ENCODE peak calls at places on chromosomes 7 and 10, in six cellular contexts. Q is bronchial epithelial cell, X is ovary, V is GM23338, J is heart left ventricle, N is SJSA1. B is an unnamed sample.
A peak's percentile ranks its signal among the peaks of the same experiment; 100 is the strongest.

GRCh38 chr7:131995324-131995723 is 438.9 kb upstream of the PODXL start:
- DNase-seq in Q (no peak), X (no peak), V (peak; percentile 6), J (no peak), N (no peak), B (no peak)

GRCh38 chr7:100585511-100586265 is at the start of gene LRCH4:
- DNase-seq in Q (peak; percentile 50), X (no peak), V (peak; percentile 81), J (no peak), N (no peak), B (no peak)

GRCh38 chr7:21912305-21912704 is 33.4 kb downstream of the CDCA7L start:
- DNase-seq in Q (no peak), X (peak; percentile 35), V (no peak), J (peak; percentile 74), N (no peak), B (no peak)

GRCh38 chr10:19845963-19846362 is 29.7 kb downstream of the PLXDC2 start:
- DNase-seq in Q (peak; percentile 67), X (no peak), V (no peak), J (no peak), N (no peak), B (no peak)

GRCh38 chr10:84783386-84783785 is 455.0 kb downstream of the CCSER2 start:
- DNase-seq in Q (peak; percentile 51), X (no peak), V (peak; percentile 65), J (no peak), N (no peak), B (no peak)

GRCh38 chr7:105896407-105896842 is 20.0 kb upstream of the ATXN7L1 start:
- DNase-seq in Q (no peak), X (no peak), V (no peak), J (no peak), N (no peak), B (no peak)

GRCh38 chr10:12720217-12720981 is 281.1 kb downstream of the CCDC3 start:
- DNase-seq in Q (peak; percentile 100), X (no peak), V (no peak), J (peak; percentile 79), N (peak; percentile 79), B (peak; percentile 94)

GRCh38 chr7:30209951-30210350 is 74.4 kb upstream of the ZNRF2 start:
- DNase-seq in Q (no peak), X (no peak), V (no peak), J (no peak), N (peak; percentile 20), B (no peak)

GRCh38 chr10:103765981-103766380 is 89.4 kb downstream of the SH3PXD2A start:
- DNase-seq in Q (peak; percentile 42), X (no peak), V (no peak), J (peak; percentile 73), N (no peak), B (peak; percentile 89)

GRCh38 chr7:141402277-141402996 is 148.8 kb upstream of the AGK start:
- DNase-seq in Q (no peak), X (no peak), V (no peak), J (peak; percentile 68), N (no peak), B (no peak)

GRCh38 chr10:96690755-96691730 is 29.3 kb downstream of the PIK3AP1 start:
- DNase-seq in Q (no peak), X (no peak), V (no peak), J (no peak), N (no peak), B (no peak)

GRCh38 chr7:151086802-151087246 is 549 bp downstream of the AGAP3 start:
- DNase-seq in Q (no peak), X (no peak), V (peak; percentile 60), J (no peak), N (no peak), B (peak; percentile 85)

GRCh38 chr10:50393784-50394183 is 142.5 kb upstream of the ASAH2 start:
- DNase-seq in Q (peak; percentile 65), X (no peak), V (no peak), J (no peak), N (no peak), B (no peak)

GRCh38 chr10:106795619-106796018 is 368.9 kb downstream of the SORCS1 start:
- DNase-seq in Q (no peak), X (peak; percentile 33), V (peak; percentile 74), J (no peak), N (no peak), B (no peak)

GRCh38 chr7:158276414-158277218 is 311.0 kb downstream of the PTPRN2 start:
- DNase-seq in Q (no peak), X (no peak), V (no peak), J (peak; percentile 9), N (peak; percentile 35), B (peak; percentile 62)

GRCh38 chr7:105587899-105588690 is 6.8 kb upstream of the EFCAB10 start:
- DNase-seq in Q (no peak), X (no peak), V (no peak), J (no peak), N (no peak), B (no peak)

GRCh38 chr10:5833814-5834213 is 20.6 kb upstream of the GDI2 start:
- DNase-seq in Q (no peak), X (no peak), V (no peak), J (no peak), N (no peak), B (no peak)

GRCh38 chr7:43136064-43136463 is 23.6 kb downstream of the HECW1 start:
- DNase-seq in Q (no peak), X (no peak), V (no peak), J (no peak), N (no peak), B (no peak)

GRCh38 chr7:1400351-1400750 is 58.9 kb downstream of the MICALL2 start:
- DNase-seq in Q (no peak), X (no peak), V (peak; percentile 46), J (no peak), N (no peak), B (no peak)

GRCh38 chr7:36154255-36155212 is 1.5 kb downstream of the EEPD1 start:
- DNase-seq in Q (no peak), X (peak; percentile 27), V (peak; percentile 8), J (no peak), N (no peak), B (peak; percentile 79)

GRCh38 chr10:96721207-96721572 is 876 bp upstream of the PIK3AP1 start:
- DNase-seq in Q (no peak), X (no peak), V (peak; percentile 52), J (no peak), N (no peak), B (no peak)

GRCh38 chr7:42091461-42092229 is 145.4 kb downstream of the GLI3 start:
- DNase-seq in Q (peak; percentile 53), X (no peak), V (peak; percentile 89), J (no peak), N (peak; percentile 59), B (no peak)

GRCh38 chr7:77331938-77332695 is 84.0 kb downstream of the GSAP start:
- DNase-seq in Q (peak; percentile 89), X (peak; percentile 48), V (peak; percentile 82), J (peak; percentile 72), N (peak; percentile 76), B (peak; percentile 82)

GRCh38 chr10:123800299-123800698 is 91.3 kb downstream of the CPXM2 start:
- DNase-seq in Q (peak; percentile 5), X (no peak), V (no peak), J (peak; percentile 37), N (no peak), B (no peak)

GRCh38 chr10:62610649-62611229 is 193.8 kb upstream of the ADO start:
- DNase-seq in Q (peak; percentile 46), X (no peak), V (peak; percentile 87), J (peak; percentile 45), N (no peak), B (peak; percentile 72)

GRCh38 chr10:101570764-101571572 is 17.1 kb downstream of the POLL start:
- DNase-seq in Q (no peak), X (peak; percentile 15), V (peak; percentile 27), J (no peak), N (no peak), B (no peak)

GRCh38 chr7:128843938-128844621 is 13.9 kb downstream of the FLNC start:
- DNase-seq in Q (no peak), X (no peak), V (no peak), J (no peak), N (no peak), B (peak; percentile 67)

GRCh38 chr7:28433039-28433438 is 20.7 kb downstream of the CREB5 start:
- DNase-seq in Q (no peak), X (no peak), V (no peak), J (no peak), N (no peak), B (no peak)

GRCh38 chr7:5532520-5533335 is 109.1 kb upstream of the TNRC18 start:
- DNase-seq in Q (no peak), X (peak; percentile 62), V (peak; percentile 50), J (peak; percentile 60), N (no peak), B (peak; percentile 90)

GRCh38 chr10:95788830-95789229 is 32.9 kb downstream of the ENTPD1 start:
- DNase-seq in Q (no peak), X (no peak), V (no peak), J (no peak), N (no peak), B (no peak)

GRCh38 chr7:73447121-73447520 is 13.5 kb downstream of the FZD9 start:
- DNase-seq in Q (no peak), X (no peak), V (no peak), J (no peak), N (no peak), B (no peak)
- H3K36me3 ChIP-seq in Q (peaks cover 45% of the 10 kb centered on the region), X (no peaks in the 10 kb centered on the region), V (peaks cover 86% of the 10 kb centered on the region), J (peaks cover 93% of the 10 kb centered on the region), N (peaks cover 100% of the 10 kb centered on the region), B (peaks cover 87% of the 10 kb centered on the region)

DNA sequence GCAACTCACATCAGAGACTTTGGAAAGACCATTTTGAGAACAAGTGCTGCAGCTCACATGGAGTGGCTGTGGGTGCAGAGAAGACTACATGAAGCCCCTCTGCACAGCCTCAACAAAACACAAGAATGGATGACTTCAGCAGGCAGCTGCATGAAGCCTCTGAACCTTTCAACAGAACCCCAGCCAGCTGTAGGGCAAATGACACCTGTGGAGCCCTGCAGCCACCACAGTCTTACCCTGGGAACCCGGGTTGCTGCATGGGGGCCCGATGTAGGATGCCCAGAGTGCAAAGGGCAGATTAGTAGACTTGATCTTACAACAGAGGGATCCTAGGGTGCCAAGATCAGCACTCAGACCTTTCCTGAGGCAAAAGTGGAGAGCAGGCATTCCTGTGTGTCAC is 62.0 kb upstream of the CAMK2B start:
- DNase-seq in Q (no peak), X (no peak), V (no peak), J (no peak), N (no peak), B (no peak)
- H3K36me3 ChIP-seq in Q (peaks cover 29% of the 10 kb centered on the region), X (no peaks in the 10 kb centered on the region), V (no peaks in the 10 kb centered on the region), J (peaks cover 80% of the 10 kb centered on the region), N (peaks cover 68% of the 10 kb centered on the region), B (peaks cover 41% of the 10 kb centered on the region)

GRCh38 chr7:99006739-99007424 is 128.6 kb downstream of the TRRAP start:
- DNase-seq in Q (no peak), X (no peak), V (no peak), J (no peak), N (no peak), B (no peak)
- H3K36me3 ChIP-seq in Q (peaks cover 35% of the 10 kb centered on the region), X (no peaks in the 10 kb centered on the region), V (peaks cover 4% of the 10 kb centered on the region), J (peaks cover 92% of the 10 kb centered on the region), N (peaks cover 92% of the 10 kb centered on the region), B (peaks cover 53% of the 10 kb centered on the region)

DNA sequence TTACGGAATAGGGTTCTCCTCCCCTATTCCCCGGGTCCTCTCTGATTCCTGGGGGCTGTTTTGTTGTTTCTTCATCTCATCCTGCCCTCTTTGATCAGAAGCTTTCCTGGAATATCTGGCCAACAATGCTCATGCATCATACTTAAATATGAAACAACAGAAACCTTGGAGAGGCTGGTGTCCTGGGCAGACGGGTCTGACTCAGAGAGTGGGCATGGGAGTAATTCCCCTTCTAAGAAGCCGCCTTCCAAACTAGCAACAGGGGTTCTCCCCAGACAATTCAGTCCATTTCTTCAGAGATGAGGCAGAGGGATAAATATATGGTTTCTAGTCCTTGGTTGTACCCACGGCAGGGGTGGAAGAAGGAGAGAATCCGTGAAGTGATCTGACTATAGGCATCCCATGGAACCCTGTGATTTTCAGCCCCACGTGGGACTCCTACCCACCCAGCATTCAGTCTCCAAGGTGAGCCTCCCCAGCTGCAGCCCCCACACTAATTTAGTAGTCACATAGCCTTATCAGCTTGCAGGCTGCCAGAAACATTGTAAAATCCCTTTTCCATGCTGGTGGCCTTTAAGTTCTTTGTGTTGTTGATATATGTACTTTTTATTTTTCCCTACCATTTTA is 119.2 kb downstream of the SFMBT2 start:
- DNase-seq in Q (no peak), X (no peak), V (no peak), J (no peak), N (no peak), B (no peak)
- H3K36me3 ChIP-seq in Q (no peaks in the 10 kb centered on the region), X (no peaks in the 10 kb centered on the region), V (no peaks in the 10 kb centered on the region), J (no peaks in the 10 kb centered on the region), N (no peaks in the 10 kb centered on the region), B (no peaks in the 10 kb centered on the region)